ENCODE peak calls at places on chromosome 22, in seven cellular contexts. W is left ventricle myocardium inferior, S is upper lobe of right lung, O is Panc1, Y is GM06990, P is mesendoderm, N is tibial nerve. M is an unnamed sample.
A peak's percentile ranks its signal among the peaks of the same experiment; 100 is the strongest.

GRCh38 chr22:42769574-42770447 is 49.1 kb upstream of the A4GALT start:
- DNase-seq in P (no peak), W (peak; percentile 66), N (peak; percentile 57), Y (peak; percentile 86), S (peak; percentile 77), O (no peak), M (no peak)

GRCh38 chr22:40560551-40560950 is 76.0 kb downstream of the MRTFA start:
- DNase-seq in Y (no peak), W (no peak), S (no peak), O (no peak), P (no peak), N (no peak), M (no peak)

GRCh38 chr22:45263790-45264269 is 20.9 kb upstream of the UPK3A start:
- DNase-seq in P (peak; percentile 88), N (peak; percentile 71), W (peak; percentile 72), O (peak; percentile 46), Y (peak; percentile 84), S (peak; percentile 84), M (no peak)

GRCh38 chr22:30253205-30253852 is 6.8 kb upstream of the LIF start:
- DNase-seq in N (peak; percentile 52), S (peak; percentile 77), O (no peak), Y (no peak), W (peak; percentile 78), P (no peak), M (no peak)

GRCh38 chr22:33743756-33744155 is 176.5 kb downstream of the LARGE1 start:
- DNase-seq in S (no peak), P (no peak), W (no peak), O (no peak), Y (no peak), N (no peak), M (no peak)

GRCh38 chr22:24441406-24442351 is 14.3 kb downstream of the ADORA2A start:
- DNase-seq in N (no peak), S (no peak), P (no peak), O (no peak), Y (no peak), W (peak; percentile 37), M (no peak)

GRCh38 chr22:37431366-37431765 is 4.1 kb upstream of the ELFN2 start:
- DNase-seq in S (no peak), W (no peak), O (no peak), N (no peak), Y (no peak), P (no peak), M (no peak)

GRCh38 chr22:44942056-44942455 is 67.7 kb downstream of the PHF21B start:
- DNase-seq in O (no peak), W (no peak), S (no peak), P (no peak), Y (no peak), N (no peak), M (no peak)

GRCh38 chr22:23219787-23220484 is 39.6 kb downstream of the BCR start:
- DNase-seq in S (peak; percentile 77), W (no peak), Y (peak; percentile 71), N (no peak), O (no peak), P (peak; percentile 79), M (no peak)

GRCh38 chr22:44031111-44031963 is 7.2 kb downstream of the PARVB start:
- DNase-seq in Y (no peak), W (no peak), O (no peak), S (no peak), N (no peak), P (no peak), M (peak; percentile 15)

GRCh38 chr22:22431271-22432220 is 77.0 kb downstream of the ZNF280B start:
- DNase-seq in O (peak; percentile 24), P (peak; percentile 69), N (peak; percentile 70), Y (peak; percentile 51), W (peak; percentile 30), S (no peak), M (peak; percentile 24)

GRCh38 chr22:45612451-45612901 is 59.2 kb upstream of the ATXN10 start:
- DNase-seq in Y (no peak), N (peak; percentile 50), S (peak; percentile 65), O (no peak), W (peak; percentile 62), P (no peak), M (no peak)

GRCh38 chr22:16949561-16949960 is 58.5 kb downstream of the GAB4 start:
- DNase-seq in N (no peak), S (no peak), O (no peak), P (no peak), Y (no peak), W (no peak), M (no peak)

GRCh38 chr22:18060646-18061620 is 16.9 kb upstream of the PEX26 start:
- DNase-seq in Y (no peak), W (no peak), O (no peak), S (peak; percentile 45), N (no peak), P (peak; percentile 78), M (no peak)

GRCh38 chr22:18044548-18045271 is 20.3 kb upstream of the MICAL3 start:
- DNase-seq in S (peak; percentile 61), P (no peak), N (peak; percentile 44), W (peak; percentile 80), Y (no peak), O (no peak), M (no peak)

GRCh38 chr22:49023161-49023878 is 804.4 kb downstream of the BRD1 start:
- DNase-seq in Y (no peak), W (no peak), S (peak; percentile 60), P (no peak), O (no peak), N (no peak), M (no peak)

GRCh38 chr22:49024775-49025440 is 802.8 kb downstream of the BRD1 start:
- DNase-seq in P (no peak), N (no peak), W (no peak), Y (no peak), S (peak; percentile 52), O (no peak), M (no peak)

GRCh38 chr22:49025791-49026475 is 801.7 kb downstream of the BRD1 start:
- DNase-seq in W (no peak), N (no peak), S (peak; percentile 53), P (no peak), O (no peak), Y (no peak), M (no peak)

GRCh38 chr22:49022816-49023160 is 804.9 kb downstream of the BRD1 start:
- DNase-seq in N (no peak), W (no peak), S (no peak), O (no peak), P (no peak), Y (no peak), M (no peak)

DNA sequence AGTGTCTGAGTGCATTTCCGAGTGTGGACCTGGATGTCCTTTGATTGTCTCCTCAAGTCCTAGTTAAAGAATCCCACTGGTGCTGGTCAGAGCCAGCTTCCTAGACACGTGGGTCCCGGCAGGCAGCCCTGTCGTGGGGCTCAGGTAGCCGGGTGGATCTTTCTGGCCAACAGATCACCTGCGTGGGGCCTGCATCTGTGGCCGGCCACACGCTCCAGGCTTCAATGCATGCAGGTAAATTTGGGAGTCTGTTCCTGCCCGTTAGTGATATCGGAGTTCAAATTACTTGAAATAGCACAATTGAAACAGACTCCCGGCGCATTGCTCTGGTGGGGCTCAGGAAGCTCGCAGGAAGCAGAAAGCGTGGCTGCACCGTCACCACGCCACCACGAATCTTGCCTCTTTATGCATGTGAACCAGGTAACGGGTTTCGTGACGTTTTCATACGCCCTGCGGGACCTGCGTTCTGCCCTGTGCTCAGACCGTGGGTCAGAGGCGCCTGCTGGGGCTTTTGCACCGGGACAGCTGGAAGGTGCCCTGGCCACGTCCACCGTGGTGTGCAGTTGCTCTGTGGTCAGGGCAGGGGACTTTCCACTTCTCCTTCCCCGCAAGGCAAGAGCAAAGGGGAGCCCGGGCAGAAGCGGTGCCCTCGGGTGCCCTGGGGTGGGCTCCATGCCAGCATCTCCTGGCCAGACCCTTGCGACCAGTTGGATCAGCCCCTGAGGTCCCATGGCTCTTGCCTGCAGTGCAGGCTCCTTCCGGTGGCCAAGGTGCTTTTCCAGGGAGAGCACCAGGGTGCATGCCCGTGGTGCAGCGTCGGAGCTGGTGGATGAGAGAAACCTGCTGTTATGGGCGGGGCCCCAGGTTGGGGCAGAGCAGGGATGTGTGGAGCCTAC is 803.5 kb downstream of the BRD1 start:
- DNase-seq in O (no peak), Y (no peak), W (no peak), N (no peak), S (peak; percentile 58), P (no peak), M (no peak)
- H3K36me3 ChIP-seq in O (no peaks in the 10 kb centered on the region), Y (no peaks in the 10 kb centered on the region), W (no peaks in the 10 kb centered on the region), N (no peaks in the 10 kb centered on the region), S (no peaks in the 10 kb centered on the region), P (no peaks in the 10 kb centered on the region), M (no peaks in the 10 kb centered on the region)

DNA sequence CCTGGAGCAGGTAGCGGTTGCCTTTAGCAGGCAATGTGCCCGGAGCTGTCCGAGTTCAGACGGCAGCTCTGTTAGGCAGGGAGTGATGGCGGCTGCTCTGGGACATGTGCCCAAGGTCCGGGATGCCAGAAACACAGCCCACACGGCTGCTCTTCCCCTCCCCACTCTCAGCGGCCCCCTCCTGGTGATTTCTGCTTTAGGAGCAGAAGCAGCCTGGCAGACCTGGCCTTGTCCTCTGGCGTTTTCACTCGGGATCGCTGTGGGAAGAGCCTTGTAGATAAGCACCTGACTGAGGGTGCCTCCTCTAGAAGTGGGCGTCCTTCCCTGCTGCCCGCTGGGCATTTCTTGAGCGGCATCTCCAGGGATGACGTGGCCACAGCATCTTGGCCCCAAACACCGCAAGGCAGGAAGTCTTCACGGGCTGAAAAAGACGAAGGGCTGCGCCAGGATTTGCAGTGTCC is 392.2 kb downstream of the TBC1D22A start:
- DNase-seq in N (peak; percentile 11), O (no peak), W (peak; percentile 65), S (no peak), P (no peak), Y (no peak), M (no peak)
- H3K4me3 ChIP-seq in N (no peak overlapping the region), O (no peak overlapping the region), W (peak overlapping the region; percentile 53), S (no peak overlapping the region), P (no peak overlapping the region), Y (no peak overlapping the region), M (no peak overlapping the region)

DNA sequence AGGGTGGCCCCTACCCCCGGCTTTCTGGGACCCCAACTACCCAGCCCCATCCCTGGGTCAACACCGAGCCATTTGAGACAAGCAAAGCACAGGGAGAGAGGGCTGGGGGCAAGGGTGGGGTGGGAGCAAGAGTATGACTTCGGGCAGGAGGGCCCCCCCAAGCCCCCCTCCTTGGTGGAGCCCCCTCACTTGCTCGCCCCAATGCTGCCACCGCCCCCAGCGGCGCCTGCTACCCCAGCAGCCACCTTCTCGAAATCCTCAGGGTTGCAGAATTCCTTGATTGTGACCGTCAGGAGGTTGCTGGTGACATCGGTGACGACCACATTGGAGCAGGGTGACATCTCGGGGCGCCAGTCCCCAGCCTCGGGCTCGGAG is 6.0 kb downstream of the CBX6 start:
- DNase-seq in Y (no peak), P (no peak), N (no peak), S (no peak), O (no peak), W (no peak), M (no peak)
- H3K36me3 ChIP-seq in Y (peaks cover 30% of the 10 kb centered on the region), P (peaks cover 2% of the 10 kb centered on the region), N (peaks cover 15% of the 10 kb centered on the region), S (peaks cover 37% of the 10 kb centered on the region), O (no peaks in the 10 kb centered on the region), W (peaks cover 27% of the 10 kb centered on the region), M (peaks cover 19% of the 10 kb centered on the region)

DNA sequence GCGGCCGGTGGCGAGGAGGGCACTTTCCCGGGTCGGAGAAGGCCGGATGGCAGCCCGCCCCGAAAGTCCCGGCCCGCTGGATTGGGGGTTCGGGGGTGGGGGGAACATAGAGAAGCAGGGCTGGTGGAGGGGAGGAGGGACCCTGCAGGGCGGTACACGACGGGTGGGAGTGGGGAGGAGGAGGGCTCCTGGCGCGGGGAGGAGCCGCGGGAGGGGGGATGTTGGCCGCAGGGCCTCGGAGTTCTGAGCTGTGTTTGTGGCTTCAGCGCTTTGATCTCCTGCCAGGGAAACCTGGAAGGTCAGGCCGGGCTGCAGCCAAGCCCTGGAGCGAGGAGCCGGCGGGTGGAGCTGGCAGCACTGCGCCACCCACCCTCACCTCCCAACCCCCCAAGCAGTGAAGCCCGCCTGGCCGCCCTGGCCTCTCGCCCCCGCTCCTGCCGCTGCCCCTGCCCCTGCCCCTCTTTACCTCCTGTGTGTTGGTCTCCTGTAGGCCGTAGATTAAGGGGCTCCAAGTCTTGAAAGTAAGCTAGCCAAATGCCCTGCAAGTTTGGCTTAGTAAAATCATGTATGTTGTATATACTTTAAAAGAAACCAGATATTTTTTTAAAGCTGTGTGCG is 30.9 kb downstream of the C22orf31 start:
- DNase-seq in S (peak; percentile 89), Y (no peak), W (peak; percentile 73), N (peak; percentile 74), O (no peak), P (peak; percentile 95), M (no peak)
- H3K4me3 ChIP-seq in S (peak overlapping the region; percentile 41), Y (no peak overlapping the region), W (peak overlapping the region; percentile 65), N (peak overlapping the region; percentile 39), O (peak overlapping the region; percentile 51), P (no peak overlapping the region), M (no peak overlapping the region)

M was measured in CD4-positive, CD25-positive, alpha-beta regulatory T cell.